ENCODE peak calls at places on chromosomes 6 and 20, in ten cellular contexts. D is NCI-H2227 treated with DMSO at 0.1 percent for 48 hours; C is ovary; K is stimulated activated CD4-positive, alpha-beta T cell treated with anti-CD3 and anti-CD28 coated beads, Interleukin-2, amount 100 ng/mL, for 48 hours; H is neural crest cell; Y is cardiac muscle cell; X is cardiac fibroblast; O is activated CD8-positive, alpha-beta T cell treated with anti-CD3 and anti-CD28 coated beads for 36 hours; Z is bronchial epithelial cell; E is HFFc6. U is an unnamed sample.

GRCh38 chr6:40950986-40951730 is 87.9 kb downstream of the UNC5CL start:
- DNase-seq in E (peak), D (no peak), O (no peak), C (no peak), Z (peak), Y (peak), H (no peak), K (no peak), X (no peak), U (peak)

GRCh38 chr6:85362652-85363310 is 87.1 kb upstream of the NT5E start:
- DNase-seq in Z (no peak), C (no peak), D (no peak), E (no peak), Y (no peak), H (no peak), O (no peak), X (no peak), K (no peak), U (no peak)

GRCh38 chr20:59385461-59385860 is 85.0 kb downstream of the EDN3 start:
- DNase-seq in C (no peak), H (no peak), Z (no peak), D (no peak), X (no peak), Y (peak), O (peak), E (no peak), K (no peak), U (no peak)

GRCh38 chr6:136501081-136501480 is 49.1 kb downstream of the MAP7 start:
- DNase-seq in Y (no peak), K (no peak), C (no peak), D (no peak), X (no peak), O (no peak), H (no peak), Z (no peak), E (no peak), U (peak)

GRCh38 chr20:3203315-3204123 is 963 bp downstream of the DDRGK1 start:
- DNase-seq in C (no peak), O (peak), Z (no peak), E (no peak), D (peak), X (peak), Y (peak), K (peak), H (no peak), U (peak)

GRCh38 chr6:2891768-2892170 is 11.3 kb downstream of the SERPINB9 start:
- DNase-seq in K (peak), Z (no peak), E (no peak), Y (no peak), X (no peak), O (peak), C (no peak), D (no peak), H (no peak), U (no peak)

GRCh38 chr20:25226433-25227316 is 21.2 kb upstream of the PYGB start:
- DNase-seq in X (no peak), D (no peak), E (no peak), Z (no peak), C (no peak), Y (no peak), O (no peak), H (no peak), K (no peak), U (peak)

GRCh38 chr6:71929047-71929446 is 42.7 kb downstream of the RIMS1 start:
- DNase-seq in Y (no peak), H (no peak), X (no peak), Z (no peak), C (no peak), E (no peak), D (no peak), K (no peak), O (no peak), U (no peak)

GRCh38 chr6:98932424-98932823 is 15.3 kb downstream of the FBXL4 start:
- DNase-seq in D (no peak), Z (no peak), H (no peak), O (no peak), C (no peak), X (no peak), Y (no peak), E (no peak), K (no peak), U (no peak)

GRCh38 chr6:110183292-110183691 is 3.1 kb downstream of the CDC40 start:
- DNase-seq in K (no peak), X (no peak), D (no peak), O (no peak), H (no peak), Z (no peak), C (no peak), Y (no peak), E (no peak), U (no peak)

GRCh38 chr20:10469599-10469998 is 34.5 kb downstream of the SLX4IP start:
- DNase-seq in O (peak), Y (peak), Z (peak), D (peak), H (peak), K (no peak), C (no peak), E (peak), X (peak), U (peak)

GRCh38 chr20:63696628-63697356 is at the start of gene TNFRSF6B:
- DNase-seq in E (no peak), C (peak), D (no peak), O (peak), K (no peak), H (no peak), Z (no peak), Y (peak), X (no peak), U (peak)

GRCh38 chr20:61980647-61981583 is 84.8 kb downstream of the TAF4 start:
- DNase-seq in C (no peak), Y (peak), X (peak), Z (no peak), D (no peak), K (no peak), E (peak), O (peak), H (no peak), U (peak)

GRCh38 chr20:6566821-6567220 is 200.7 kb upstream of the BMP2 start:
- DNase-seq in E (no peak), H (no peak), C (no peak), Z (peak), O (no peak), K (no peak), Y (no peak), X (peak), D (no peak), U (no peak)

GRCh38 chr6:39218868-39219567 is 10.3 kb downstream of the KCNK5 start:
- DNase-seq in O (no peak), Z (peak), D (peak), X (no peak), C (no peak), H (no peak), Y (no peak), K (no peak), E (no peak), U (no peak)

U was measured in SK-N-SH.